ENCODE peak calls at places on chromosomes 12 and 14, in nine cellular contexts. D is mammary epithelial cell, H is gastrocnemius medialis, L is endothelial cell, V is Calu3, J is ELF-1, B is GOT3, Z is OCI-LY7, M is tibial artery. T is an unnamed sample.

GRCh38 chr14:45284802-45285201 is 31.8 kb upstream of the MIS18BP1 start:
- DNase-seq in D (no peak), H (no peak), L (no peak), V (no peak), J (no peak), B (no peak), Z (peak; percentile 7), M (no peak), T (no peak)

GRCh38 chr12:49824886-49825285 is 3.3 kb downstream of the NCKAP5L start:
- DNase-seq in D (peak; percentile 46), H (no peak), L (no peak), V (no peak), J (no peak), B (no peak), Z (no peak), M (peak; percentile 58), T (no peak)

GRCh38 chr12:126069549-126070165 is 1004.4 kb downstream of the AACS start:
- DNase-seq in D (peak; percentile 36), H (no peak), L (peak; percentile 13), V (peak; percentile 82), J (peak; percentile 69), B (peak; percentile 24), Z (peak; percentile 69), M (no peak), T (no peak)

GRCh38 chr12:127770123-127770522 is 496.8 kb upstream of the TMEM132C start:
- DNase-seq in D (no peak), H (no peak), L (no peak), V (no peak), J (no peak), B (no peak), Z (no peak), M (no peak), T (no peak)

GRCh38 chr12:27762757-27763156 is 17.3 kb upstream of the KLHL42 start:
- DNase-seq in D (no peak), H (no peak), L (no peak), V (no peak), J (no peak), B (no peak), Z (no peak), M (no peak), T (no peak)

GRCh38 chr12:101713059-101713682 is 15.7 kb downstream of the CHPT1 start:
- DNase-seq in D (no peak), H (peak; percentile 64), L (no peak), V (no peak), J (peak; percentile 37), B (no peak), Z (no peak), M (peak; percentile 77), T (no peak)

GRCh38 chr12:46524778-46525177 is 152.2 kb upstream of the SLC38A2 start:
- DNase-seq in D (no peak), H (peak; percentile 64), L (no peak), V (no peak), J (peak; percentile 78), B (no peak), Z (no peak), M (peak; percentile 65), T (peak; percentile 82)

GRCh38 chr12:57765698-57766463 is 997 bp downstream of the CYP27B1 start:
- DNase-seq in D (no peak), H (no peak), L (no peak), V (peak; percentile 24), J (peak; percentile 21), B (peak; percentile 98), Z (no peak), M (no peak), T (no peak)

GRCh38 chr12:26125451-26126339 is 858 bp upstream of the BHLHE41 start:
- DNase-seq in D (peak; percentile 98), H (peak; percentile 89), L (peak; percentile 68), V (peak; percentile 85), J (peak; percentile 77), B (peak; percentile 33), Z (no peak), M (peak; percentile 78), T (peak; percentile 94)

GRCh38 chr12:3920378-3921141 is 47.4 kb upstream of the PARP11 start:
- DNase-seq in D (no peak), H (no peak), L (no peak), V (no peak), J (peak; percentile 48), B (no peak), Z (no peak), M (no peak), T (no peak)

GRCh38 chr14:97177016-97177415 is 379.8 kb downstream of the VRK1 start:
- DNase-seq in D (peak; percentile 9), H (no peak), L (peak; percentile 15), V (peak; percentile 15), J (peak; percentile 34), B (no peak), Z (peak; percentile 21), M (no peak), T (no peak)

GRCh38 chr12:123445388-123446344 is 9.2 kb upstream of the RILPL2 start:
- DNase-seq in D (no peak), H (no peak), L (no peak), V (no peak), J (peak; percentile 55), B (no peak), Z (no peak), M (peak; percentile 50), T (no peak)

GRCh38 chr14:79510659-79511058 is 700.6 kb downstream of the DIO2 start:
- DNase-seq in D (no peak), H (no peak), L (no peak), V (no peak), J (no peak), B (no peak), Z (no peak), M (no peak), T (no peak)

GRCh38 chr12:120980800-120981368 is 2.5 kb downstream of the HNF1A start:
- DNase-seq in D (no peak), H (no peak), L (no peak), V (peak; percentile 80), J (no peak), B (no peak), Z (no peak), M (no peak), T (no peak)

GRCh38 chr14:104799657-104800599 is 973 bp upstream of the ZBTB42 start:
- DNase-seq in D (peak; percentile 45), H (peak; percentile 68), L (peak; percentile 72), V (peak; percentile 78), J (peak; percentile 49), B (no peak), Z (peak; percentile 65), M (peak; percentile 84), T (peak; percentile 93)

GRCh38 chr12:103809154-103809553 is 31.9 kb downstream of the NT5DC3 start:
- DNase-seq in D (no peak), H (no peak), L (no peak), V (no peak), J (no peak), B (no peak), Z (no peak), M (no peak), T (no peak)

GRCh38 chr14:94582199-94582750 is 1.0 kb downstream of the SERPINA5 start:
- DNase-seq in D (no peak), H (peak; percentile 41), L (no peak), V (no peak), J (no peak), B (no peak), Z (no peak), M (no peak), T (no peak)

GRCh38 chr12:69405466-69405865 is 45.9 kb downstream of the YEATS4 start:
- DNase-seq in D (peak; percentile 86), H (no peak), L (no peak), V (peak; percentile 72), J (peak; percentile 12), B (peak; percentile 99), Z (no peak), M (peak; percentile 33), T (no peak)

GRCh38 chr14:91493169-91493568 is 16.9 kb downstream of the PPP4R3A start:
- DNase-seq in D (no peak), H (no peak), L (no peak), V (no peak), J (no peak), B (no peak), Z (no peak), M (no peak), T (no peak)

GRCh38 chr14:103385994-103386491 is 828 bp downstream of the MARK3 start:
- DNase-seq in D (no peak), H (no peak), L (peak; percentile 16), V (peak; percentile 20), J (peak; percentile 42), B (no peak), Z (peak; percentile 50), M (no peak), T (peak; percentile 43)

GRCh38 chr12:19739195-19739776 is 300.0 kb downstream of the AEBP2 start:
- DNase-seq in D (peak; percentile 33), H (no peak), L (peak; percentile 50), V (peak; percentile 51), J (no peak), B (no peak), Z (peak; percentile 45), M (no peak), T (no peak)

GRCh38 chr14:58238252-58239247 is 6.1 kb upstream of the PSMA3 start:
- DNase-seq in D (peak; percentile 11), H (no peak), L (no peak), V (no peak), J (peak; percentile 52), B (no peak), Z (no peak), M (peak; percentile 42), T (no peak)

GRCh38 chr14:104743461-104744380 is 9.2 kb upstream of the SIVA1 start:
- DNase-seq in D (no peak), H (no peak), L (no peak), V (no peak), J (no peak), B (no peak), Z (no peak), M (no peak), T (peak; percentile 12)

GRCh38 chr12:93322784-93323183 is 54.9 kb upstream of the NUDT4 start:
- DNase-seq in D (peak; percentile 67), H (no peak), L (no peak), V (no peak), J (no peak), B (no peak), Z (no peak), M (no peak), T (no peak)

T was measured in psoas muscle.